ENCODE peak calls at places on chromosomes 12 and 14, in four cellular contexts. N, J, V and O are unnamed samples.

GRCh38 chr12:121227294-121227693 is 17.4 kb downstream of the P2RX4 start:
- DNase-seq in N (no peak), V (no peak), J (peak), O (peak)

GRCh38 chr12:55188974-55189556 is 31.8 kb upstream of the OR10A7 start:
- DNase-seq in J (peak), V (no peak), N (peak), O (peak)

GRCh38 chr12:108633081-108633533 is 587 bp downstream of the SELPLG start:
- DNase-seq in V (no peak), N (no peak), J (no peak), O (no peak)

GRCh38 chr12:71159260-71159659 is 1.5 kb upstream of the TSPAN8 start:
- DNase-seq in N (no peak), J (no peak), V (no peak), O (no peak)

GRCh38 chr12:121712462-121713256 is at the start of gene TMEM120B:
- DNase-seq in V (peak), N (no peak), J (peak), O (peak)

GRCh38 chr12:124921200-124922008 is 7.0 kb upstream of the UBC start:
- DNase-seq in N (no peak), V (peak), J (peak), O (peak)

GRCh38 chr14:70259420-70259819 is 70.7 kb upstream of the SLC8A3 start:
- DNase-seq in J (no peak), N (no peak), V (no peak), O (no peak)

GRCh38 chr12:66688836-66689439 is 10.1 kb upstream of the GRIP1 start:
- DNase-seq in V (peak), N (no peak), J (peak), O (peak)

DNA sequence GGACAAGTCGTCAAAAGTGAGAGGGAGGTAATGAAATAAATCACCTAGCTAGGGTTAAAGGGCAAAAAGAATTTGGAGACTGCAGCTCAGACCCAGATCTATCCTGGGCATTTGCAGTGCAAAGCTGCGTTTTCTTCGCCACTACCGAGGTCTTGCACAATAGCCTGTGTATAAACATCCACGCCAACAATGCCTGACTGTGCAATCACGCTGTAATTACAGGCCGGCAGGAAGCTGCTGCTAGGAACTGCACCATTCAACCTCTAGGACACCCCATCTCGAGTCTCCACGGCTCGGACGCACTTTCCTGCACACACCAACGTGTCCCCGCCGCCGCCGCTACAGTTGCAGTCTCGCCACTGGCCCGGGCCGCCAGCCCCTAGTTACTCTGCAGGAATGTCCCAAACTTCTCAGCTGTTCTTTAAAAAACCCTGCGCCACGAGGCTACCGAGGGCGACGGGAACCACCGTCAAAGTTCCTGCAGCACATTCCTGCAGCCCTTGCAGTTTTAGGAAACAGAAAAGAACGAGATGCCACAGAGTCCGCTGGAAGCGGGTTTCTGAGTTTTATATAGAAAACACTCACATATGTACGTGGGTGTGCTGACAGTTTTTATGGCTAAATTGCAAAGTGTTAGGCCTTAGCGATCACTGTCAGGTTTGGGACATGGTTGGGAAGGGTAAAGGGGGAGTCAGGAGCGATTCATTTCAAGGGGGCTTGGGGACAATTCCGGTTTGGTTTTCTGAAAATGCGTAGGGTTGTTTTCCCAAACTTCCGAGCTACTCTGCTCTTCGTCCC is 65.6 kb upstream of the PTGR2 start:
- DNase-seq in N (peak), J (no peak), V (peak), O (peak)
- TF ChIP-seq CTCF in N (no peak), J (no peak), V (peak), O (no peak)

GRCh38 chr12:11500222-11500860 is 105.0 kb upstream of the PRB2 start:
- DNase-seq in J (peak), V (peak), N (peak), O (peak)
- TF ChIP-seq CTCF in J (no peak), V (no peak), N (no peak), O (no peak)

DNA sequence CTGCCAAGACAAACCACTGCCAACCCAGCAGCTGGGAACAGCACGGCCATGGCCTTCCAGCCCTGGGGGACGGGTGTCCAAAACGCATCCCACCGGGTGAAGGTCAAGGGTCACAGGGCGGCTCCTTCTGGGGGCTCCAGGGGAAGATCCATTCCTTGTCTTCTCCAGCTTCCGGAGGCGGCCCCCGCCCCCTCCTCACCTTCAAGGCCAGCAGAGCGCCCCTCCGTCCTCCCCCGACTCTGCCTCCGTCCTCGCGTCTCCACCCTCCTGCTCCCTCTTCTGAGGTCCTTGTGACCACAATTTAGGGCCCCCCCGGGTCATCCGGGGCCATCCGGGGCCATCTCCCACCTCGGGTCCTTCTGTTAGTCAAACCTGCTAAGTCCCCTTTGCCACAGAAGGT is 3.9 kb upstream of the NUDT14 start:
- DNase-seq in N (no peak), V (no peak), J (no peak), O (no peak)
- TF ChIP-seq CTCF in N (no peak), V (no peak), J (no peak), O (no peak)

GRCh38 chr12:100951756-100952155 is 157.2 kb downstream of the ANO4 start:
- DNase-seq in J (no peak), V (no peak), N (no peak), O (no peak)

GRCh38 chr12:100954118-100954517 is 159.5 kb downstream of the ANO4 start:
- DNase-seq in N (no peak), V (no peak), J (no peak), O (no peak)

GRCh38 chr12:100953677-100954076 is 159.1 kb downstream of the ANO4 start:
- DNase-seq in J (no peak), N (no peak), V (no peak), O (no peak)

GRCh38 chr12:100955139-100955538 is 160.6 kb downstream of the ANO4 start:
- DNase-seq in J (no peak), N (no peak), V (no peak), O (no peak)

DNA sequence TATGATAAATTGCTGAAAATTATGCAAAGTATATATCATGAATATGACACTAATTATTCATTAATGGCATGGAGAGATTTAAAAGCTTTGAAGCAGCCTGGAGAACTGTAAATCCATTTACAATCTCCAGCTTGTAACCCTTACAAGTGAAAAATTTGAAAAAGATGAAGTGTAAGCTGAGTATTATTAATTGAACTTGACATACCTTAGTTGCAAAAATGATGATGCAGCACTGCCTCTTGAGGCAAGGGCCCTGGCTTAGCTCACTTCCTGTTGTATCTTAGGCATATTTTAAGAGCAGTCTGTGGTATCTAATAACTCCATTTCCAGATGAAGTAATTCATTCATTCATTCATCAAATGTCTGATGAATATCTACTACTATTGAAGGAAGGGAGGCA is 158.6 kb downstream of the ANO4 start:
- DNase-seq in N (no peak), V (no peak), J (no peak), O (no peak)
- TF ChIP-seq CTCF in N (no peak), V (no peak), J (no peak), O (no peak)

GRCh38 chr14:21395450-21395849 is 11.6 kb upstream of the SUPT16H start:
- DNase-seq in J (no peak), V (no peak), N (no peak), O (no peak)
- TF ChIP-seq CTCF in J (no peak), V (no peak), N (no peak), O (peak)

GRCh38 chr14:102209224-102209966 is 69.7 kb downstream of the WDR20 start:
- DNase-seq in V (peak), N (no peak), J (no peak), O (no peak)
- TF ChIP-seq CTCF in V (peak), N (peak), J (no peak), O (no peak)